ENCODE peak calls at places on chromosomes 4 and X, in ten cellular contexts. D is CD4-positive, alpha-beta T cell; T is activated B cell treated with CpG ODN at 0.5 μM for 24 hours; C is endothelial cell of umbilical vein; W is SK-N-SH; S is ovary; R is epithelial cell of esophagus; F is H9; E is Caco-2; Z is HFFc6. B is an unnamed sample.

GRCh38 chrX:97050413-97050812 is 166.7 kb downstream of the RPA4 start:
- DNase-seq in D (no peak), T (no peak), C (no peak), W (no peak), S (no peak), R (no peak), F (no peak), E (no peak), Z (no peak), B (no peak)

GRCh38 chrX:125407314-125407713 is 87.6 kb downstream of the TEX13C start:
- DNase-seq in D (no peak), T (no peak), C (no peak), W (no peak), S (no peak), R (no peak), F (no peak), E (no peak), Z (no peak), B (no peak)

GRCh38 chr4:26197018-26197779 is 123.6 kb upstream of the RBPJ start:
- DNase-seq in D (peak; percentile 48), T (no peak), C (no peak), W (no peak), S (no peak), R (peak; percentile 92), F (no peak), E (no peak), Z (peak; percentile 96), B (peak; percentile 23)

GRCh38 chr4:64777286-64777685 is 368.0 kb upstream of the TECRL start:
- DNase-seq in D (no peak), T (no peak), C (no peak), W (no peak), S (no peak), R (no peak), F (no peak), E (no peak), Z (no peak), B (no peak)

GRCh38 chr4:123484291-123484926 is 87.8 kb downstream of the SPRY1 start:
- DNase-seq in D (no peak), T (no peak), C (no peak), W (no peak), S (no peak), R (no peak), F (no peak), E (no peak), Z (no peak), B (no peak)

GRCh38 chrX:47030339-47030738 is 47.9 kb upstream of the RGN start:
- DNase-seq in D (no peak), T (no peak), C (peak; percentile 69), W (peak; percentile 41), S (no peak), R (peak; percentile 66), F (no peak), E (no peak), Z (peak; percentile 47), B (no peak)

GRCh38 chrX:49165901-49166881 is 3.6 kb downstream of the MAGIX start:
- DNase-seq in D (peak; percentile 56), T (peak; percentile 53), C (peak; percentile 66), W (peak; percentile 72), S (peak; percentile 79), R (peak; percentile 95), F (peak; percentile 94), E (peak; percentile 55), Z (peak; percentile 51), B (peak; percentile 64)

GRCh38 chrX:153521034-153521433 is 3.6 kb downstream of the ATP2B3 start:
- DNase-seq in D (no peak), T (no peak), C (no peak), W (peak; percentile 76), S (no peak), R (peak; percentile 15), F (no peak), E (no peak), Z (no peak), B (no peak)

GRCh38 chrX:44989995-44990770 is 117.2 kb downstream of the KDM6A start:
- DNase-seq in D (no peak), T (no peak), C (no peak), W (no peak), S (no peak), R (no peak), F (no peak), E (no peak), Z (no peak), B (no peak)

GRCh38 chr4:1943928-1944327 is 64.8 kb downstream of the NELFA start:
- DNase-seq in D (no peak), T (no peak), C (no peak), W (no peak), S (no peak), R (no peak), F (no peak), E (no peak), Z (no peak), B (no peak)

GRCh38 chr4:3781997-3782930 is 16.1 kb downstream of the ADRA2C start:
- DNase-seq in D (no peak), T (no peak), C (no peak), W (no peak), S (no peak), R (no peak), F (no peak), E (peak; percentile 59), Z (no peak), B (no peak)

GRCh38 chrX:63349307-63349706 is 1.8 kb downstream of the SPIN4 start:
- DNase-seq in D (no peak), T (no peak), C (peak; percentile 48), W (peak; percentile 6), S (no peak), R (no peak), F (no peak), E (no peak), Z (no peak), B (no peak)

GRCh38 chrX:38985375-38985774 is 184.1 kb downstream of the MID1IP1 start:
- DNase-seq in D (no peak), T (no peak), C (peak; percentile 1), W (peak; percentile 13), S (no peak), R (peak; percentile 28), F (no peak), E (no peak), Z (no peak), B (no peak)
- TF ChIP-seq CTCF in D (peak; percentile 42), T (no peak), C (no peak), W (peak; percentile 44), S (no peak), R (peak; percentile 24), F (peak; percentile 37), E (no peak), Z (peak; percentile 56), B (no peak)

GRCh38 chr4:53476232-53477037 is 99.0 kb downstream of the FIP1L1 start:
- DNase-seq in D (no peak), T (no peak), C (no peak), W (no peak), S (no peak), R (peak; percentile 94), F (no peak), E (peak; percentile 73), Z (peak; percentile 99), B (no peak)
- TF ChIP-seq CTCF in D (no peak), T (no peak), C (no peak), W (peak; percentile 6), S (no peak), R (no peak), F (no peak), E (no peak), Z (peak; percentile 27), B (no peak)

DNA sequence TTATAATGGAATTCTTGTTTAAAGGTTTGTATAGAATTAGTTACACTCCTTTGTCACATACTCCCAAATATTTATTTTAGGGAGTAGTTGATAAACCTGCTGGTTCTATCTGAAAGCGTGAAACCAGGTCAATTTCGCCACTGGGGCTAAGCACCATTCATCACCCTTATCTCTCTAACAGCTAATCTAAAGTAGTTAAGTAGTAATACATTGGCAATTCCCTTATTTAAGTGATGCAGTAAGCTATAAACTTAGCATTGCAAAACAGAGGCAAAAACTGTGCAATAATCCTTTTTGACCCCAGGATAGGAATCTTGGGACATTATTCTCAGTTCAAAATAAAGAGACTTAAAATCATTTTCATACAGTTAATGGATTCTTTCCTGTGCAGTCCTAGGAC is 33.7 kb upstream of the PTPN13 start:
- DNase-seq in D (no peak), T (no peak), C (no peak), W (no peak), S (no peak), R (no peak), F (no peak), E (peak; percentile 48), Z (no peak), B (no peak)
- TF ChIP-seq CTCF in D (no peak), T (no peak), C (no peak), W (no peak), S (no peak), R (no peak), F (no peak), E (no peak), Z (no peak), B (no peak)

GRCh38 chrX:131727778-131728177 is 183.9 kb downstream of the OR13H1 start:
- DNase-seq in D (no peak), T (no peak), C (no peak), W (no peak), S (no peak), R (no peak), F (no peak), E (no peak), Z (no peak), B (no peak)

GRCh38 chrX:131724292-131724691 is 180.4 kb downstream of the OR13H1 start:
- DNase-seq in D (no peak), T (no peak), C (no peak), W (no peak), S (no peak), R (no peak), F (no peak), E (no peak), Z (no peak), B (no peak)

GRCh38 chrX:131725001-131725654 is 181.3 kb downstream of the OR13H1 start:
- DNase-seq in D (no peak), T (no peak), C (no peak), W (no peak), S (no peak), R (no peak), F (no peak), E (no peak), Z (no peak), B (no peak)

GRCh38 chrX:131729295-131729694 is 185.4 kb downstream of the OR13H1 start:
- DNase-seq in D (peak; percentile 75), T (no peak), C (no peak), W (peak; percentile 63), S (peak; percentile 85), R (no peak), F (no peak), E (no peak), Z (no peak), B (no peak)

DNA sequence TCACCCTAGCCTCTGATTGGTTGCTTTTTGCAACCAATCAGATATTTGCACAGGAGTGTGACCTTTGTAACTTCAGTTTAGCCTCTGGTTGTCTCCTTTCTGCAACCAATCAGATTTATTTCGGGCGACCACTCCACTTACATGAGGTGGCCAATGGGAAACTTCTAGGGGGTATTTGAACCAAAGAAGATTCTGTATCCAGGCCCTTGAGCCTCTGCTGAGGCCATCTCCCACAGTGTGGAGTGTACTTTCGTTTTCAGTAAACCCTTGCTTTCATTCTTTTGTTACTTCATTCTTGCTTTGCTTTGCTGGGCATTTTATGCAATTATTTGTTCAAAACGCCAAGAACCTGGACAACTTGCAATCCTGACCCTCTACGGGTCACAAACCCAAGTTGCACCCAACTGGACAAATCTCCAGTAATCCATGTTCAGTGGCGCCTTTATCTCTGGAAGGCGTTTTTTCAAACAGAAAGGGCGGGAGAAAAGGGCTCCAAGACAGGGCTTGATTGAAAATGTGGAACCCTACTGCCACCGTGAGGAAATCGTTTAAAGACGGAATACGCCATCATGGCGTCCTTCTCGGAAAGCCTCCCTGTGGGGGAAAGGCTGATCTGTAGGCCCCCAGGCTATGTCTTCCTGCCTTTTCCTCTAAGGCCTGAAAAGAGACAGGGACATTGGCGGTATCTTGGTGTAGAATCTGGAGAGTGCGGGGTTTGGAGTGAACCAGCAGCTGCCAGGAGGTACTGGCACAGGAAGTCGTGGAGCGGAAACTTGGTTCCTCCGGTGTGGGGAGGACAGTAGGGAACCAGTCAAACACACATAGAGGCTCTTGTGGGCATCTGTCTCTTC is 184.6 kb downstream of the OR13H1 start:
- DNase-seq in D (peak; percentile 69), T (no peak), C (no peak), W (peak; percentile 54), S (peak; percentile 79), R (no peak), F (no peak), E (no peak), Z (no peak), B (no peak)
- TF ChIP-seq CTCF in D (no peak), T (no peak), C (no peak), W (peak; percentile 60), S (peak; percentile 54), R (no peak), F (no peak), E (no peak), Z (no peak), B (no peak)